ENCODE peak calls at places on chromosomes 12 and 14, in five cellular contexts. L is tibial artery, U is HepG2, I is neural crest cell, G is mesothelial cell of epicardium. E is an unnamed sample.

GRCh38 chr12:25822281-25822680 is 136.2 kb upstream of the RASSF8 start:
- DNase-seq in L (no peak), I (no peak), U (no peak), G (no peak), E (no peak)

GRCh38 chr12:68674376-68674775 is 12.4 kb upstream of the NUP107 start:
- DNase-seq in I (no peak), U (no peak), L (no peak), G (no peak), E (no peak)

GRCh38 chr12:118500302-118500701 is 123.9 kb downstream of the SUDS3 start:
- DNase-seq in I (no peak), U (no peak), G (no peak), L (no peak), E (no peak)

GRCh38 chr12:116077431-116077830 is 200.1 kb downstream of the MED13L start:
- DNase-seq in L (no peak), I (no peak), G (no peak), U (no peak), E (no peak)

GRCh38 chr12:62448436-62448835 is 18.2 kb upstream of the MON2 start:
- DNase-seq in I (no peak), L (no peak), U (no peak), G (no peak), E (no peak)

GRCh38 chr12:75378354-75378753 is 12.5 kb upstream of the GLIPR1L2 start:
- DNase-seq in L (no peak), U (no peak), G (no peak), I (no peak), E (no peak)

GRCh38 chr14:87810711-87811110 is 182.3 kb downstream of the GALC start:
- DNase-seq in U (no peak), G (no peak), L (no peak), I (no peak), E (no peak)

GRCh38 chr12:127811988-127812387 is 455.0 kb upstream of the TMEM132C start:
- DNase-seq in U (no peak), L (no peak), I (no peak), G (no peak), E (no peak)

GRCh38 chr14:101979666-101980065 is 15.3 kb downstream of the DYNC1H1 start:
- DNase-seq in L (no peak), G (no peak), I (no peak), U (no peak), E (no peak)

GRCh38 chr12:54341343-54341742 is 16.4 kb downstream of the COPZ1 start:
- DNase-seq in I (no peak), G (no peak), L (no peak), U (no peak), E (no peak)

GRCh38 chr14:94914191-94914590 is 144.3 kb upstream of the GSC start:
- DNase-seq in G (no peak), U (no peak), L (no peak), I (no peak), E (no peak)

GRCh38 chr12:30329281-30329680 is 366.4 kb downstream of the IPO8 start:
- DNase-seq in U (no peak), L (no peak), G (no peak), I (no peak), E (no peak)

GRCh38 chr12:100790558-100790957 is 4.0 kb upstream of the ANO4 start:
- DNase-seq in G (no peak), I (no peak), U (no peak), L (no peak), E (no peak)

GRCh38 chr14:78608998-78609787 is 439.0 kb downstream of the NRXN3 start:
- DNase-seq in L (no peak), U (no peak), I (no peak), G (no peak), E (no peak)

GRCh38 chr14:34583525-34583924 is 44.0 kb upstream of the EAPP start:
- DNase-seq in I (no peak), U (no peak), G (no peak), L (no peak), E (no peak)

GRCh38 chr14:50061664-50062437 is 54.5 kb downstream of the VCPKMT start:
- DNase-seq in L (no peak), I (no peak), U (peak; percentile 76), G (no peak), E (no peak)

GRCh38 chr14:39957290-39957689 is 525.1 kb upstream of the FBXO33 start:
- DNase-seq in U (no peak), I (no peak), G (no peak), L (no peak), E (no peak)

GRCh38 chr14:64092940-64093339 is 201.2 kb downstream of the ESR2 start:
- DNase-seq in U (no peak), G (no peak), L (no peak), I (no peak), E (no peak)

GRCh38 chr14:53110103-53110502 is 43.0 kb downstream of the DDHD1 start:
- DNase-seq in I (no peak), L (no peak), G (no peak), U (no peak), E (no peak)

GRCh38 chr14:35384386-35385041 is 20.0 kb downstream of the NFKBIA start:
- DNase-seq in G (no peak), U (peak; percentile 68), I (no peak), L (peak; percentile 91), E (no peak)

GRCh38 chr12:94769040-94769420 is 118.7 kb upstream of the TMCC3 start:
- DNase-seq in I (no peak), G (no peak), L (no peak), U (no peak), E (no peak)

GRCh38 chr14:103267226-103267625 is 66.8 kb upstream of the EIF5 start:
- DNase-seq in U (no peak), L (no peak), G (no peak), I (no peak), E (no peak)

GRCh38 chr12:57610553-57611115 is 601 bp upstream of the ARHGEF25 start:
- DNase-seq in I (no peak), G (no peak), U (no peak), L (peak; percentile 93), E (no peak)

GRCh38 chr14:100825691-100826331 is at the start of gene MEG3:
- DNase-seq in U (no peak), L (no peak), G (no peak), I (no peak), E (no peak)

GRCh38 chr14:61488417-61488816 is 167.0 kb downstream of the PRKCH start:
- DNase-seq in G (no peak), U (no peak), L (no peak), I (no peak), E (no peak)

GRCh38 chr12:126926023-126926600 is 1340.9 kb upstream of the TMEM132C start:
- DNase-seq in L (no peak), G (no peak), U (no peak), I (no peak), E (no peak)

GRCh38 chr14:64725879-64726584 is 21.8 kb downstream of the PLEKHG3 start:
- DNase-seq in L (no peak), U (no peak), G (no peak), I (no peak), E (no peak)

GRCh38 chr14:61109288-61109687 is 128.2 kb downstream of the SLC38A6 start:
- DNase-seq in G (no peak), I (no peak), U (no peak), L (no peak), E (no peak)

GRCh38 chr14:20329355-20329754 is 3.7 kb downstream of the CCNB1IP1 start:
- DNase-seq in U (no peak), L (no peak), G (no peak), I (no peak), E (no peak)

GRCh38 chr14:54652188-54652889 is 85.4 kb downstream of the SAMD4A start:
- DNase-seq in I (no peak), L (peak; percentile 93), G (peak; percentile 61), U (peak; percentile 91), E (no peak)

GRCh38 chr12:120687570-120688289 is 781 bp downstream of the MLEC start:
- DNase-seq in L (no peak), G (no peak), U (no peak), I (no peak), E (no peak)

GRCh38 chr12:122421263-122421814 is 1.1 kb downstream of the CLIP1 start:
- DNase-seq in L (peak; percentile 77), U (peak; percentile 82), G (no peak), I (no peak), E (no peak)
- TF ChIP-seq CTCF in L (no peak), U (no peak), G (no peak), I (no peak), E (no peak)

GRCh38 chr12:106193404-106194215 is 54.2 kb downstream of the CKAP4 start:
- DNase-seq in U (no peak), L (no peak), G (no peak), I (no peak), E (no peak)
- TF ChIP-seq CTCF in U (no peak), L (no peak), G (no peak), I (no peak), E (no peak)

GRCh38 chr12:10135126-10135525 is 5.1 kb upstream of the CLEC7A start:
- DNase-seq in I (no peak), U (no peak), L (no peak), G (no peak), E (no peak)

GRCh38 chr12:10136637-10137205 is 6.7 kb upstream of the CLEC7A start:
- DNase-seq in U (peak; percentile 4), I (no peak), G (no peak), L (no peak), E (no peak)

GRCh38 chr12:10143205-10143604 is 13.2 kb upstream of the CLEC7A start:
- DNase-seq in U (no peak), L (no peak), I (no peak), G (no peak), E (no peak)

DNA sequence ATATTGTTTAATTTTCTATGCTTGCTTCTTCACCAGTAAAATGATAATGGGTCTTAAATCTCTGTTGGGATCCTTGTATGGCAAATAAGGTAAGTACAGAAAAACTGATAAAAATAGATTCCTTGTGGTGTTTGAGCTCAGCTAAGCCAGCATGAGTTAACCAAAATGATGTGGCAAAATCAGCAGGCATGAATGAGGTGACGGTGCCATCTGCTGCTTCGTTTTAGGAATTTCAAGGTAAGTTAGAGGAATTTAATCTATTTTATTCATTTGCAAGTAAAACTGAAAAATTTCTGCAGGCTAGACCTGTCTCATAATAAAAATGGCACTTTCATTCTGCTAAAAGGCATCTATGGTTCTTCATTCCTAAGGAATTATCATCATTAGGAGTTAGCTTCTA is 10.0 kb upstream of the CLEC7A start:
- DNase-seq in L (no peak), G (no peak), U (peak; percentile 35), I (peak; percentile 22), E (no peak)
- TF ChIP-seq CTCF in L (peak; percentile 51), G (peak; percentile 46), U (peak; percentile 69), I (peak; percentile 92), E (peak; percentile 80)

GRCh38 chr14:73758392-73759182 is 44.4 kb upstream of the PNMA1 start:
- DNase-seq in G (peak; percentile 44), I (peak; percentile 53), L (peak; percentile 82), U (peak; percentile 71), E (peak; percentile 73)
- TF ChIP-seq CTCF in G (peak; percentile 70), I (peak; percentile 75), L (peak; percentile 35), U (peak; percentile 90), E (peak; percentile 81)

DNA sequence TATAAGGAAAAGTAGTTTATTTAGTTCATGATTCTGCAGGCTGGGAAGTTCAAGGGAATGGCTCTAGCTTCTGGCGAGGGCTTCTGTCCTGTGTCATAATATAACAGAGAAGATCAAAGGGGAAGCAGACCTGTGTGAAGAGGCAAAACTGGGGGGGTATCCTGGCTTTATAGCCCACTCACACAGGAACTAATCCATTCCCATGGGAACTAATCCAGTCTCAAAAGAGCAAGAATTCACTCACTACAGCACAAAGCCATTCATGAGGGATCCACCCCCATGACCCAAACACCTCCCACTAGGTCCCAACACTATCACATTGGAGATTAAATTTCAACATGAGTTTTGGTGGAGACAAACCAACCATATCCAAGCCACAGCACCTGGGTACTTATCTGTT is 6.9 kb downstream of the ALDH6A1 start:
- DNase-seq in L (no peak), G (no peak), U (no peak), I (no peak), E (no peak)
- TF ChIP-seq CTCF in L (no peak), G (no peak), U (no peak), I (no peak), E (no peak)